ENCODE peak calls at places on chromosome 20, in nine cellular contexts. Z, B, R, L, T, S, Y, U and F are unnamed samples.

GRCh38 chr20:56400001-56400640 is 7.7 kb downstream of the CSTF1 start:
- DNase-seq in S (peak), B (peak), Y (peak), Z (peak), T (peak), R (peak), U (peak), L (no peak), F (peak)

GRCh38 chr20:50750145-50750671 is 18.8 kb downstream of the PARD6B start:
- DNase-seq in Y (no peak), R (no peak), L (no peak), U (no peak), B (no peak), Z (no peak), T (no peak), S (no peak), F (peak)

GRCh38 chr20:22466447-22467171 is 117.8 kb downstream of the FOXA2 start:
- DNase-seq in U (no peak), S (no peak), B (no peak), T (no peak), Y (no peak), L (no peak), R (no peak), Z (no peak), F (no peak)

GRCh38 chr20:38123021-38123587 is 42.0 kb downstream of the TGM2 start:
- DNase-seq in U (peak), L (no peak), B (peak), Y (peak), S (no peak), T (no peak), R (peak), Z (peak), F (peak)

GRCh38 chr20:46568570-46569129 is 18.2 kb upstream of the OCSTAMP start:
- DNase-seq in U (peak), S (no peak), Z (no peak), Y (peak), L (no peak), B (no peak), T (no peak), R (peak), F (peak)

GRCh38 chr20:62085206-62085605 is 19.5 kb upstream of the TAF4 start:
- DNase-seq in S (no peak), R (no peak), B (no peak), U (no peak), Z (no peak), L (no peak), T (no peak), Y (no peak), F (no peak)

GRCh38 chr20:35225319-35226125 is 968 bp upstream of the MMP24 start:
- DNase-seq in R (no peak), L (no peak), S (no peak), Y (no peak), B (no peak), U (no peak), T (no peak), Z (peak), F (no peak)

GRCh38 chr20:53914091-53914860 is 156.1 kb downstream of the BCAS1 start:
- DNase-seq in B (no peak), R (no peak), Y (peak), S (no peak), T (no peak), Z (no peak), U (peak), L (no peak), F (peak)

GRCh38 chr20:54048489-54048888 is 21.9 kb downstream of the BCAS1 start:
- DNase-seq in L (no peak), Y (peak), R (no peak), S (no peak), Z (no peak), B (no peak), U (no peak), T (no peak), F (peak)

GRCh38 chr20:56483970-56484369 is 15.5 kb downstream of the RTF2 start:
- DNase-seq in B (no peak), T (no peak), Y (no peak), S (no peak), Z (no peak), U (no peak), R (no peak), L (no peak), F (no peak)

GRCh38 chr20:39082686-39083085 is 120.5 kb downstream of the DHX35 start:
- DNase-seq in U (no peak), B (no peak), R (no peak), Z (no peak), L (no peak), S (no peak), Y (no peak), T (no peak), F (no peak)

GRCh38 chr20:61690150-61690549 is 375.5 kb downstream of the TAF4 start:
- DNase-seq in Y (no peak), T (no peak), S (no peak), Z (no peak), R (no peak), U (no peak), B (no peak), L (no peak), F (no peak)

GRCh38 chr20:37344506-37345338 is 1.2 kb upstream of the SRC start:
- DNase-seq in B (peak), R (peak), S (no peak), U (no peak), Y (no peak), Z (no peak), T (no peak), L (peak), F (no peak)

GRCh38 chr20:16369441-16369840 is 203.8 kb downstream of the KIF16B start:
- DNase-seq in Z (no peak), B (no peak), S (no peak), L (no peak), T (no peak), R (no peak), Y (no peak), U (no peak), F (no peak)

GRCh38 chr20:36149469-36149868 is 5.1 kb upstream of the EPB41L1 start:
- DNase-seq in Y (no peak), R (no peak), Z (no peak), T (no peak), L (no peak), B (no peak), U (no peak), S (no peak), F (no peak)

GRCh38 chr20:6838181-6838826 is 70.8 kb downstream of the BMP2 start:
- DNase-seq in U (no peak), B (no peak), Y (no peak), T (no peak), Z (no peak), S (no peak), R (no peak), L (no peak), F (no peak)

DNA sequence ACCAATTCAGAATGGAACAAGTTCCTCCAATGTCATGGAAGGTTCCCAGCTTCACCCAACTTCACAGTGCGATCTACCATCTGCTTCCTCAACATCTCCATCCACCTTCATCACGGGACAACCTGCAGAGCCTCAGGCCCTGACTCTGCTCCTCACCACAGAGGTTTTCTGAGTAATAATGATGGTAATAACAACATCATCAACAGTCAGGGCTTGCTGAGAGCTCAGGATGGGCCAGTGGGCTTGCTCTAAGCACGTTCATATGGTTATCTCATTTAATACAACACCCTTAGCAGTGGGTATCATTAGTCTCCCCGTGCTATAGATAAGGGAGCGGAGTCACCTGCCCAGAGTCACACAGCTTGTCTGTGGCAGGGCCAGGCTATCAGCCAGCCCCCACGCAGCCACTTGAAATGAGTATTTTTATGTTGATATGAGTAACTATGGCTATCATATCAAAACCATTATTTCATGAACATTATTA is 38.6 kb downstream of the PREX1 start:
- DNase-seq in Z (no peak), U (no peak), R (no peak), T (no peak), B (no peak), S (no peak), L (no peak), Y (no peak), F (no peak)
- H3K4me2 ChIP-seq in Z (no peak), U (no peak), R (no peak), T (no peak), B (no peak), S (no peak), L (no peak), Y (no peak), F (no peak)

DNA sequence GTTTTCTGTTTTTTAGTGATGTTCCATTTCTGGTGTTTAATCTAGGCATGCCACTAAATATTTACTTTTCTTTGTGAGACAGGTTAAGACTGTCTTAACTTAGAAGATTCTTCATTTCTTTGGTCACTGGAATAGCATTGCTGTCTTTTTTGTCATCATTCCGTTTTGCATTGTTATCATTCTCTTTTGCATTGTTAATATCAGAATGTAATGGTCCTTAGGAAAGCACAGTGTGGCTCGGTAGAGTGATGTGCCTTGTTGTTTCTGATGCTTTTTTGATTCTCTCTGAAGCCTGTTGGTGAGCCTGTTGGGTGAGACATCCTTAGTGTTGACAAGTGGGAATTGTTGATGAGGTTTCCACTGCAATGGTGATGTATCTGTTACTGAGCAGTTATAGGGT is 23.2 kb downstream of the PLCB4 start:
- DNase-seq in R (no peak), L (no peak), T (no peak), S (no peak), U (no peak), B (no peak), Y (no peak), Z (no peak), F (no peak)
- H3K4me2 ChIP-seq in R (no peak), L (no peak), T (no peak), S (no peak), U (peak), B (peak), Y (no peak), Z (no peak), F (no peak)

GRCh38 chr20:32945710-32946221 is 58.5 kb downstream of the SUN5 start:
- DNase-seq in R (no peak), U (peak), B (no peak), L (no peak), T (peak), Z (peak), Y (peak), S (peak), F (peak)
- H3K4me2 ChIP-seq in R (no peak), U (no peak), B (no peak), L (no peak), T (no peak), Z (no peak), Y (no peak), S (no peak), F (no peak)

DNA sequence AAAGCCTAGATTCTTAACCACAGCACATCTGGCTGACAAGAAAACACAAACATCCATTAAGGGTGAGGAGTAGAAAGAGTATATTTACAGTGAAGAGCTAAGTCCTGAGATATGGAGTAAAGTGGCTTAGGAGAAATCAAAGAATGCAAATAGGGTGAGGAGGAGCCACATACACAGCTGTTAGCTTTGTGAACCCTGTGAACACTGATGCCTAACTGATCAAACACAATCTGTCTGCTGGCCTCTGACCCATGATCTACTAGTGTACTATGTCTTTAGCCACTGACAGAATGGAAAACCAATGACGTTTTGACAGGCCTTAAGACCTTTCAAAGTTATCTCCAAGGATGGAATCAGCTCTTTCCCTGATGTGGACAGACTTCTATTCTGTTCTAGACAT is 75.2 kb downstream of the ZHX3 start:
- DNase-seq in Z (no peak), L (no peak), B (no peak), R (no peak), T (no peak), U (no peak), Y (no peak), S (no peak), F (no peak)
- H3K4me2 ChIP-seq in Z (no peak), L (no peak), B (no peak), R (no peak), T (no peak), U (no peak), Y (no peak), S (no peak), F (no peak)

GRCh38 chr20:49318091-49318429 is 40.2 kb upstream of the ZNFX1 start:
- DNase-seq in T (no peak), Y (no peak), B (no peak), Z (peak), L (no peak), U (no peak), R (no peak), S (no peak), F (no peak)
- H3K4me2 ChIP-seq in T (peak), Y (no peak), B (peak), Z (peak), L (peak), U (no peak), R (peak), S (no peak), F (peak)

GRCh38 chr20:63589261-63590217 is 15.5 kb upstream of the HELZ2 start:
- DNase-seq in L (no peak), R (no peak), B (no peak), S (no peak), T (no peak), Z (no peak), Y (no peak), U (no peak), F (no peak)
- H3K4me2 ChIP-seq in L (no peak), R (no peak), B (no peak), S (no peak), T (no peak), Z (no peak), Y (no peak), U (no peak), F (no peak)

GRCh38 chr20:4973330-4974097 is 27.8 kb downstream of the SLC23A2 start:
- DNase-seq in Y (peak), B (peak), Z (no peak), U (peak), T (no peak), L (no peak), S (no peak), R (peak), F (peak)
- H3K4me2 ChIP-seq in Y (peak), B (peak), Z (no peak), U (peak), T (no peak), L (no peak), S (no peak), R (no peak), F (peak)

DNA sequence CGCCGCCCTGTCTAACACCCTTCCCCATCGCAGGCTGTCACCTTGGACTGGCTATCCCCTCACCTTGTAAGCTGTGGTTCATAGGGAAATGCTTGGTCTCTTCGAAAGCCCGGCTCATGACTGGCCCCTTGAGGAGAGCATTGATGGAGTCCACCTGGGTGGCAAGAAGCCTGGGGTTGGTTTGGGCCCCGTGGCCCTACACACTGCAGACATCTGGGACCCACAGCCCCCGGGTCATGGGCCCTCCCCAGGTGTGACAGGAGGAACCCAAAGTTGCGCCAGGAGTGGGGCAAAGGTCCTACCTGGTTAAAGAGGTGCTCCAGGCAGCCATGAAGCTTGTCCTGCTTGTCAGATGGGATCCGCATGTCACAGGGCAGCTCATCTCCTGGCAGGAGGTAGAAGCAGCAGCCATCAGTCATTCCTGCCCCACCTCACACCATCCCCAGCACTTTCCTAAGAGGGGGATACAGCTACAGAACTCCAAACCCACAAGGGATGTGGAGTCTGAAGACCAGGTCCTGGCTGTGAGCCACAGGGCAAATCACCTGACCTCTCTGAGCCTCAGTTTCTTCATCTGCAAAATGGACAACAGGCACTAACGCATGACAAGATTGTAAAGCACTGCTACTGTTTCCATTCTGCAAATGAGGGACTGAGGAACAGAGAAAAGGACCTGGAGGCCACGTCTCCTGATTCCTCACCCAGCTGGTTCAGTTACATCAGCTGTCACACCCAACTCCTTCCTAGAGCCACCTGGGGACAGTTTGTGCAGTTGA is 185.5 kb downstream of the PREX1 start:
- DNase-seq in Y (no peak), B (no peak), Z (no peak), L (no peak), T (no peak), U (no peak), S (no peak), R (no peak), F (no peak)
- H3K4me2 ChIP-seq in Y (no peak), B (no peak), Z (no peak), L (no peak), T (no peak), U (no peak), S (no peak), R (no peak), F (no peak)

DNA sequence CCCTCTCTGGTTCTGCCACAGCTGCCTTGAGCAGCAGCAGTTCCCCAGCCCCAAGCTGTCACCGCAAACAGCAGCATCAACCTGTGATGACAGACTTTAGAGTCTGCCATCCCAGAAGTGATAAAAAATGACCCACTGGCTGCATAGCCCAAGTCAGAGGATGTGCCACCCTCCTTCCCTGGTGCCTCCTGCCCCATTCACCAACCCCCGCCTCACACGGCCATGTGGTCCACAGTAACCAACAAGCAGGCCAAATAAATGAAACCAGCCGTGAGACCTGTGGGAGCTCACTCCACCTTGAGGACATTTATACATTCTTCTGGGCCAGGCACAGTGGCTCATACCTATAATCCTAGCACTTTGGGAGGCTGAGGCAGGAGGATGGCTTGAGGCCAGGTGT is 98.2 kb downstream of the PRND start:
- DNase-seq in L (no peak), B (no peak), T (no peak), Z (no peak), Y (no peak), R (no peak), S (no peak), U (no peak), F (no peak)
- H3K4me2 ChIP-seq in L (no peak), B (no peak), T (no peak), Z (no peak), Y (no peak), R (no peak), S (no peak), U (no peak), F (no peak)